ENCODE peak calls at places on chromosome 1, in six cellular contexts. W is K562, Y is A549, V is endothelial cell of umbilical vein, O is HepG2, G is GM12878. H is an unnamed sample.

GRCh38 chr1:244056602-244057001 is 5.5 kb downstream of the ZBTB18 start:
- DNase-seq in W (no peak), Y (no peak), V (no peak), O (no peak), G (no peak), H (no peak)

GRCh38 chr1:212892108-212892507 is 34.0 kb downstream of the FLVCR1 start:
- DNase-seq in W (no peak), Y (no peak), V (no peak), O (no peak), G (no peak), H (no peak)

GRCh38 chr1:110390096-110390495 is 730 bp downstream of the SLC16A4 start:
- DNase-seq in W (peak), Y (peak), V (peak), O (no peak), G (no peak), H (no peak)

GRCh38 chr1:214793708-214794107 is 190.7 kb downstream of the CENPF start:
- DNase-seq in W (no peak), Y (no peak), V (no peak), O (no peak), G (no peak), H (no peak)

GRCh38 chr1:100441651-100442050 is 89.3 kb downstream of the CDC14A start:
- DNase-seq in W (no peak), Y (no peak), V (no peak), O (no peak), G (no peak), H (no peak)

GRCh38 chr1:85137660-85138059 is 63.2 kb downstream of the SYDE2 start:
- DNase-seq in W (no peak), Y (peak), V (no peak), O (peak), G (no peak), H (no peak)

GRCh38 chr1:8712413-8713229 is 104.8 kb downstream of the RERE start:
- DNase-seq in W (no peak), Y (peak), V (peak), O (peak), G (no peak), H (peak)

GRCh38 chr1:115454835-115455511 is 116.9 kb upstream of the NGF start:
- DNase-seq in W (no peak), Y (no peak), V (no peak), O (no peak), G (no peak), H (no peak)

GRCh38 chr1:113654883-113655282 is 104.4 kb downstream of the PHTF1 start:
- DNase-seq in W (no peak), Y (no peak), V (no peak), O (no peak), G (no peak), H (no peak)

GRCh38 chr1:46749921-46750404 is 31.0 kb upstream of the EFCAB14 start:
- DNase-seq in W (no peak), Y (no peak), V (no peak), O (no peak), G (no peak), H (no peak)

GRCh38 chr1:158998037-158998780 is 11.5 kb upstream of the IFI16 start:
- DNase-seq in W (no peak), Y (no peak), V (no peak), O (no peak), G (no peak), H (no peak)

GRCh38 chr1:159000627-159001026 is 9.1 kb upstream of the IFI16 start:
- DNase-seq in W (peak), Y (peak), V (peak), O (no peak), G (no peak), H (no peak)

GRCh38 chr1:159000070-159000409 is 9.7 kb upstream of the IFI16 start:
- DNase-seq in W (no peak), Y (no peak), V (no peak), O (no peak), G (no peak), H (no peak)

GRCh38 chr1:158998781-158999161 is 10.9 kb upstream of the IFI16 start:
- DNase-seq in W (peak), Y (peak), V (peak), O (peak), G (peak), H (peak)

GRCh38 chr1:158999301-159000069 is 10.2 kb upstream of the IFI16 start:
- DNase-seq in W (no peak), Y (peak), V (peak), O (no peak), G (no peak), H (no peak)
- TF ChIP-seq POLR2A in W (no peak), Y (no peak), V (peak), O (no peak), G (no peak), H (no peak)

GRCh38 chr1:6581561-6582305 is 1.9 kb downstream of the ZBTB48 start:
- DNase-seq in W (peak), Y (no peak), V (no peak), O (no peak), G (no peak), H (peak)
- TF ChIP-seq MYC in W (no peak), Y (no peak), V (no peak), O (no peak), G (no peak), H (peak)

DNA sequence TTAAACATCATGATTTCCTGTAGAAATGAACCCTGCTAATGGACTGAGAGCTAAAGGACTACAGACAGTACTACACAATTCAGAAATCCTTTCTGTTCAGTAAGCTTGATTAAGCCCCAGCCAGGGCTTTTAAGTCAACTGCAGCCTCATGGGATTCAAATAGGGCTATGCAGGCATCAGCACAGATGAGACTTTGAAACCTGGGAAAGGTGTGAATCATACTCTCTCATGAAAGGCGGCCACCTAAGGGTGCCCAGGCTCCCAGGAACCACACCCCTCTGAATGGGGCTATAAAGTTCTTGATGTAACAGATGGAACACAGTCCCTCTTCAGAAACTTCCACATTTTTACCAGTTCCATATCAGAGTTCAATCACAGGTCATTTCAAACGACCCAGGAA is 7.6 kb downstream of the SIPA1L2 start:
- DNase-seq in W (no peak), Y (no peak), V (no peak), O (no peak), G (no peak), H (no peak)
- TF ChIP-seq MAX in W (no peak), Y (no peak), V (no peak), O (no peak), G (no peak), H (no peak)

DNA sequence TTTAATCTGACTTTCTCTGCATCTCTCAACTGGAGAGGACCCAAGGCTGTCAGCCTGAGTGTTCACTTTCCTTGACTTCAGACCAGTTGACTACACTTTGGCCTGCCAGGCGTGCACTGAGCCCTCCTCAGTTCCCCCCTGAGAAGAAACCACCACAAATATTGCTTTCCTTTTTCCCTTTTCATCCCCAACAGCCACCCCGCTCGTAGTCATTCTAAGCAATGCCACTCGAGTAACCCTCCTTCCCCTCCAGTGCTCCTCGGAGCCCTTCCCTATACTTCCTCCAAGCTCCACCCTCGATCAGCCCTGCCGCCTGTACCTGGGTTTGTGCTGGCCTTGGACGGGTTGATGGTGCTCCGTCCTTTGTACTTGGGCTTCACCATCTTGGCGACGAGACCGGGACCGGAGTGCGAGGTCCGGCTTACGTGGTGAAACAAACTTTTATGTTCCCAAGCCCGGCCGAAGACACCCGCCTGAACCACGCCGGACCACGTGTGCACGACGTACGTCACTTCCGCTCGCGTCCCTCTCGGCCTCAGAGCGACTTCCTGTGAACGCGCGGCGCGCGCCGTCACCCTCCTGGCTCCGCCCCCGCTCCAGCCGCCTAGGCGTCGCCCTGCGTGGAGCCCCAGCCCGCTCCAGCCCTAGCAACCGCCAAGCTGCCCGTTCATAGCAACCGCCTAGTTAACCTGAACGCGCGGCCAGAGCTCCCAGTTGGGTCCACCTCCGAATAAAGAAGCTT is at the start of gene GNL2:
- DNase-seq in W (peak), Y (peak), V (peak), O (peak), G (peak), H (peak)
- TF ChIP-seq POLR2A in W (peak), Y (peak), V (peak), O (peak), G (peak), H (peak)

GRCh38 chr1:119140177-119141019 is at the start of gene WARS2:
- DNase-seq in W (peak), Y (peak), V (peak), O (peak), G (peak), H (peak)

GRCh38 chr1:119133987-119134386 is 6.5 kb downstream of the WARS2 start:
- DNase-seq in W (no peak), Y (no peak), V (no peak), O (no peak), G (no peak), H (no peak)

GRCh38 chr1:119139393-119139792 is 1.1 kb downstream of the WARS2 start:
- DNase-seq in W (peak), Y (no peak), V (no peak), O (no peak), G (peak), H (no peak)

GRCh38 chr1:119139857-119140176 is 636 bp downstream of the WARS2 start:
- DNase-seq in W (no peak), Y (no peak), V (no peak), O (no peak), G (no peak), H (no peak)

DNA sequence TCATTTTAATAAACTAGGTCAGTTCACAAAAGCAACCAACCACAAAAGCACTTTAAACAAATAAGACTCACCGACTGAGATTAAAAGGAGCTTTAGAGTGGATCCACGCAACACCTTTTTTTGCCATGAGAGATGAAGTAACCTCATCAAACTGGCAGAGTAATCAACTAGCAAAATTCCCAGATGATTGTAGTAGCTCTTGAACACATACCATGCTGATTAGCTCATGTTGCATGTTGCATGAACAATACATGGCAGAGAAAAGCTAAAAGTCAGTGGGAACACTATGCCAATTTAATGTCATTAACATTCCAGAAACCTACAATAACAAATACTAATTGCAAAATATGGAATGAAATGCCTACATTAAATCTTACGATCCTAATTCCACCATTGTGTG is 4.1 kb downstream of the WARS2 start:
- DNase-seq in W (no peak), Y (no peak), V (no peak), O (no peak), G (no peak), H (no peak)
- TF ChIP-seq MYC in W (no peak), Y (no peak), V (no peak), O (no peak), G (no peak), H (no peak)

H was measured in NB4.